ENCODE peak calls at places on chromosome 13, in ten cellular contexts. D is CD8-positive, alpha-beta memory T cell; B is gastrocnemius medialis; P is SK-N-SH; Y is iPS DF 6.9; R is stomach; F is heart right ventricle; W is AG04450; G is foreskin keratinocyte; Z is endodermal cell. A is an unnamed sample.

GRCh38 chr13:36193151-36193855 is 21.1 kb downstream of the SOHLH2 start:
- DNase-seq in G (peak; percentile 79), D (no peak), Z (no peak), B (no peak), F (no peak), R (no peak), Y (no peak), P (no peak), W (no peak), A (no peak)

GRCh38 chr13:45337395-45337794 is 3.6 kb downstream of the TPT1 start:
- DNase-seq in D (no peak), G (no peak), Z (no peak), W (no peak), F (no peak), P (no peak), R (no peak), Y (no peak), B (no peak), A (no peak)

GRCh38 chr13:21684576-21684975 is 13.7 kb downstream of the FGF9 start:
- DNase-seq in Z (no peak), D (no peak), Y (no peak), W (no peak), P (no peak), B (no peak), R (no peak), G (no peak), F (no peak), A (no peak)

GRCh38 chr13:20161275-20161950 is 561 bp upstream of the GJA3 start:
- DNase-seq in Y (no peak), G (no peak), D (peak; percentile 46), R (no peak), W (no peak), F (peak; percentile 50), P (peak; percentile 43), B (no peak), Z (peak; percentile 65), A (no peak)

GRCh38 chr13:46728777-46729176 is 68.2 kb downstream of the ESD start:
- DNase-seq in D (no peak), R (no peak), B (no peak), Z (peak; percentile 59), W (no peak), F (no peak), G (no peak), P (no peak), Y (peak; percentile 33), A (no peak)

GRCh38 chr13:20559659-20560356 is 7.1 kb upstream of the IFT88 start:
- DNase-seq in B (no peak), G (no peak), F (no peak), R (no peak), Z (no peak), Y (no peak), D (no peak), W (no peak), P (no peak), A (no peak)

GRCh38 chr13:21013682-21014038 is 47.7 kb downstream of the LATS2 start:
- DNase-seq in Z (no peak), R (no peak), Y (no peak), P (no peak), W (no peak), F (no peak), D (no peak), G (no peak), B (no peak), A (no peak)

GRCh38 chr13:79481685-79482052 is 714 bp downstream of the NDFIP2 start:
- DNase-seq in F (no peak), B (no peak), W (no peak), P (peak; percentile 9), Y (no peak), D (peak; percentile 27), Z (no peak), G (peak; percentile 55), R (peak; percentile 28), A (no peak)

GRCh38 chr13:77374786-77375185 is 47.9 kb upstream of the MYCBP2 start:
- DNase-seq in Y (no peak), Z (peak; percentile 48), B (no peak), F (no peak), R (no peak), P (no peak), G (no peak), D (no peak), W (no peak), A (no peak)

GRCh38 chr13:102710261-102710679 is 15.4 kb upstream of the METTL21C start:
- DNase-seq in G (peak; percentile 69), R (no peak), Z (no peak), D (no peak), F (no peak), Y (no peak), B (peak; percentile 57), W (no peak), P (no peak), A (no peak)

GRCh38 chr13:107976628-107977027 is 238.7 kb downstream of the LIG4 start:
- DNase-seq in D (no peak), W (no peak), F (no peak), Z (no peak), B (no peak), G (no peak), Y (no peak), R (no peak), P (no peak), A (no peak)

GRCh38 chr13:41978007-41978406 is 17.1 kb upstream of the VWA8 start:
- DNase-seq in Y (no peak), Z (no peak), F (no peak), P (no peak), D (no peak), R (no peak), B (no peak), G (no peak), W (no peak), A (no peak)

GRCh38 chr13:34867590-34867989 is 74.5 kb upstream of the NBEA start:
- DNase-seq in G (no peak), Y (no peak), W (no peak), Z (no peak), B (no peak), R (no peak), D (no peak), P (no peak), F (no peak), A (no peak)

GRCh38 chr13:36885901-36886300 is 34.1 kb downstream of the SMAD9 start:
- DNase-seq in G (no peak), Y (no peak), Z (no peak), R (no peak), B (no peak), P (no peak), W (no peak), D (no peak), F (no peak), A (no peak)

GRCh38 chr13:74193391-74193790 is 59.2 kb upstream of the KLF12 start:
- DNase-seq in R (no peak), F (no peak), Z (no peak), D (no peak), Y (no peak), W (no peak), G (no peak), P (no peak), B (no peak), A (no peak)

GRCh38 chr13:77678691-77679090 is 18.8 kb upstream of the SLAIN1 start:
- DNase-seq in R (no peak), F (no peak), P (no peak), G (no peak), Y (no peak), W (no peak), D (no peak), Z (no peak), B (no peak), A (no peak)

GRCh38 chr13:78020861-78021260 is 102.2 kb upstream of the EDNRB start:
- DNase-seq in B (no peak), Y (no peak), D (no peak), F (no peak), P (no peak), R (no peak), Z (no peak), W (no peak), G (no peak), A (no peak)

GRCh38 chr13:27962982-27963381 is 6.1 kb downstream of the CDX2 start:
- DNase-seq in W (no peak), R (no peak), B (no peak), Y (no peak), G (no peak), F (no peak), Z (peak; percentile 56), P (no peak), D (no peak), A (no peak)

GRCh38 chr13:94713556-94714182 is 1.3 kb upstream of the SOX21 start:
- DNase-seq in W (no peak), P (no peak), R (no peak), G (no peak), B (no peak), D (no peak), F (no peak), Z (peak; percentile 75), Y (no peak), A (no peak)
- H3K27me3 ChIP-seq in W (peaks cover 64% of the 10 kb centered on the region), P (peaks cover 57% of the 10 kb centered on the region), R (peaks cover 51% of the 10 kb centered on the region), G (peaks cover 86% of the 10 kb centered on the region), B (peaks cover 76% of the 10 kb centered on the region), D (peaks cover 19% of the 10 kb centered on the region), F (peaks cover 83% of the 10 kb centered on the region), Z (peaks cover 67% of the 10 kb centered on the region), Y (peaks cover 9% of the 10 kb centered on the region), A (peaks cover 29% of the 10 kb centered on the region)

DNA sequence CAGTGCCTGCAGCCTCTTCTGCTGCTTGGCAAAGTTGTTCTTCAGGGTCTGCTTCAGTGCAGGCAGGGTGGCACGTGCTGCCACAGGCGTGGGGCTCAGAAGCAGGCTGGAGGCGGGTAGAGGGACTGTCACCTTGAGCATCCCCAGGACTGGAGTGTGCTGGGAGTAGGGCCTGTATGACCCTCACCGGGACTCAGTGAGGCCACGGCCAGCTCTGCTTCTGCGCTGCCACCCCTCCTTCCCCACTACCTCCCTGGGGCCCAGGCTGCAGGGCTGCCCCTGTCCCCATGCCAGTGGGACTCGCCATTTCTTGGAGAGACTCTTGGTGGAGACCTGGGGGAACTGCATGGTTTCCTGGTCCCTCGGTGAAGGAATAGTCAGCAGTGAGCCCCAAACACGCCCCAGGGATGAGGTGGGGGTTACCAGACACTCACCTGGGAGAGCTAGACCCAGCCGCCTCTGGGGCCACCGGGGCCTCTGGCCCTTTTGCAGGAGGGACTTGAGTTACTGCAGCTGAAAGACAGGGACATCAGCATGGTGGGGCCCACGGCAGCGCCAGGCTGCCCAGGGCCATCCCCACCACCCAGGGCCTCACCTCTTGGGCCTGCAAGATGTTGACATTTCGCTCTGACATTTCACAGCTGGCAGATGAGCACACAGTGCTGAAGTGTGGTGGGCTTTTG is 29.9 kb downstream of the TUBA3C start:
- DNase-seq in Y (no peak), R (no peak), B (no peak), F (no peak), W (no peak), Z (no peak), P (no peak), D (no peak), G (no peak), A (no peak)
- H3K27me3 ChIP-seq in Y (no peaks in the 10 kb centered on the region), R (no peaks in the 10 kb centered on the region), B (no peaks in the 10 kb centered on the region), F (no peaks in the 10 kb centered on the region), W (no peaks in the 10 kb centered on the region), Z (no peaks in the 10 kb centered on the region), P (no peaks in the 10 kb centered on the region), D (no peaks in the 10 kb centered on the region), G (no peaks in the 10 kb centered on the region), A (no peaks in the 10 kb centered on the region)

GRCh38 chr13:113864303-113864890 is 521 bp upstream of the GAS6 start:
- DNase-seq in R (no peak), Y (no peak), B (no peak), D (no peak), W (no peak), G (no peak), P (peak; percentile 61), Z (peak; percentile 40), F (no peak), A (peak; percentile 67)
- H3K27me3 ChIP-seq in R (no peaks in the 10 kb centered on the region), Y (peaks cover 5% of the 10 kb centered on the region), B (no peaks in the 10 kb centered on the region), D (peaks cover 33% of the 10 kb centered on the region), W (no peaks in the 10 kb centered on the region), G (no peaks in the 10 kb centered on the region), P (no peaks in the 10 kb centered on the region), Z (peaks cover 28% of the 10 kb centered on the region), F (no peaks in the 10 kb centered on the region), A (no peaks in the 10 kb centered on the region)

GRCh38 chr13:39073983-39074382 is 35.7 kb downstream of the NHLRC3 start:
- DNase-seq in G (peak; percentile 17), R (no peak), W (no peak), F (no peak), B (no peak), P (no peak), Y (no peak), D (no peak), Z (peak; percentile 51), A (no peak)
- H3K27me3 ChIP-seq in G (peaks cover 57% of the 10 kb centered on the region), R (no peaks in the 10 kb centered on the region), W (no peaks in the 10 kb centered on the region), F (peaks cover 9% of the 10 kb centered on the region), B (no peaks in the 10 kb centered on the region), P (no peaks in the 10 kb centered on the region), Y (no peaks in the 10 kb centered on the region), D (peaks cover 6% of the 10 kb centered on the region), Z (no peaks in the 10 kb centered on the region), A (no peaks in the 10 kb centered on the region)